ENCODE peak calls at places on chromosomes 5 and 9, in eight cellular contexts. One of them, this sample, is unnamed.

GRCh38 chr5:54663876-54664275 is 146.3 kb downstream of the SNX18 start:
- DNase-seq in mucosa of descending colon: no peak
- DNase-seq in AG09309: peak
- DNase-seq in hepatocyte: no peak
- DNase-seq in HFF-Myc: no peak
- DNase-seq in tibial artery: peak
- DNase-seq in coronary artery: no peak
- DNase-seq in fibroblast of pulmonary artery: peak
- DNase-seq in this sample: peak

GRCh38 chr9:78811562-78812276 is 514.8 kb downstream of the PSAT1 start:
- DNase-seq in tibial artery: no peak
- DNase-seq in hepatocyte: no peak
- DNase-seq in AG09309: no peak
- DNase-seq in HFF-Myc: no peak
- DNase-seq in fibroblast of pulmonary artery: peak
- DNase-seq in coronary artery: no peak
- DNase-seq in mucosa of descending colon: no peak
- DNase-seq in this sample: peak

GRCh38 chr9:130531670-130532069 is 47.7 kb upstream of the FUBP3 start:
- DNase-seq in HFF-Myc: no peak
- DNase-seq in tibial artery: no peak
- DNase-seq in AG09309: no peak
- DNase-seq in fibroblast of pulmonary artery: no peak
- DNase-seq in hepatocyte: no peak
- DNase-seq in coronary artery: no peak
- DNase-seq in mucosa of descending colon: no peak
- DNase-seq in this sample: no peak

GRCh38 chr9:16515207-16515606 is 355.3 kb downstream of the BNC2 start:
- DNase-seq in coronary artery: no peak
- DNase-seq in mucosa of descending colon: no peak
- DNase-seq in hepatocyte: peak
- DNase-seq in AG09309: no peak
- DNase-seq in tibial artery: no peak
- DNase-seq in fibroblast of pulmonary artery: no peak
- DNase-seq in HFF-Myc: no peak
- DNase-seq in this sample: no peak

GRCh38 chr5:11040345-11040744 is 279.3 kb upstream of the DAP start:
- DNase-seq in fibroblast of pulmonary artery: no peak
- DNase-seq in HFF-Myc: no peak
- DNase-seq in mucosa of descending colon: no peak
- DNase-seq in hepatocyte: no peak
- DNase-seq in tibial artery: no peak
- DNase-seq in coronary artery: no peak
- DNase-seq in AG09309: no peak
- DNase-seq in this sample: no peak

GRCh38 chr5:127338501-127338900 is 47.9 kb downstream of the MEGF10 start:
- DNase-seq in coronary artery: no peak
- DNase-seq in HFF-Myc: no peak
- DNase-seq in hepatocyte: no peak
- DNase-seq in fibroblast of pulmonary artery: no peak
- DNase-seq in tibial artery: no peak
- DNase-seq in mucosa of descending colon: no peak
- DNase-seq in AG09309: no peak
- DNase-seq in this sample: no peak

GRCh38 chr5:73446631-73447233 is 1.8 kb downstream of the FOXD1 start:
- DNase-seq in tibial artery: no peak
- DNase-seq in fibroblast of pulmonary artery: no peak
- DNase-seq in HFF-Myc: no peak
- DNase-seq in AG09309: no peak
- DNase-seq in mucosa of descending colon: peak
- DNase-seq in coronary artery: no peak
- DNase-seq in hepatocyte: no peak
- DNase-seq in this sample: no peak

GRCh38 chr5:127867006-127867788 is 164.0 kb downstream of the CCDC192 start:
- DNase-seq in fibroblast of pulmonary artery: no peak
- DNase-seq in coronary artery: no peak
- DNase-seq in tibial artery: no peak
- DNase-seq in AG09309: no peak
- DNase-seq in HFF-Myc: no peak
- DNase-seq in mucosa of descending colon: no peak
- DNase-seq in hepatocyte: no peak
- DNase-seq in this sample: no peak

GRCh38 chr9:79763861-79764260 is 192.1 kb downstream of the TLE4 start:
- DNase-seq in hepatocyte: no peak
- DNase-seq in coronary artery: no peak
- DNase-seq in mucosa of descending colon: no peak
- DNase-seq in AG09309: no peak
- DNase-seq in HFF-Myc: peak
- DNase-seq in tibial artery: no peak
- DNase-seq in fibroblast of pulmonary artery: peak
- DNase-seq in this sample: no peak

GRCh38 chr5:117682416-117682815 is 1107.8 kb upstream of the SEMA6A start:
- DNase-seq in hepatocyte: no peak
- DNase-seq in HFF-Myc: no peak
- DNase-seq in tibial artery: no peak
- DNase-seq in fibroblast of pulmonary artery: no peak
- DNase-seq in mucosa of descending colon: no peak
- DNase-seq in AG09309: no peak
- DNase-seq in coronary artery: no peak
- DNase-seq in this sample: no peak

GRCh38 chr5:10663531-10664183 is 97.4 kb downstream of the DAP start:
- DNase-seq in AG09309: peak
- DNase-seq in HFF-Myc: no peak
- DNase-seq in mucosa of descending colon: no peak
- DNase-seq in coronary artery: peak
- DNase-seq in fibroblast of pulmonary artery: peak
- DNase-seq in hepatocyte: peak
- DNase-seq in tibial artery: no peak
- DNase-seq in this sample: peak

GRCh38 chr5:136082390-136083193 is 50.1 kb upstream of the SMAD5 start:
- DNase-seq in AG09309: no peak
- DNase-seq in HFF-Myc: peak
- DNase-seq in coronary artery: peak
- DNase-seq in fibroblast of pulmonary artery: peak
- DNase-seq in hepatocyte: peak
- DNase-seq in mucosa of descending colon: no peak
- DNase-seq in tibial artery: peak
- DNase-seq in this sample: peak

GRCh38 chr9:27540537-27540936 is 10.9 kb upstream of the MOB3B start:
- DNase-seq in hepatocyte: no peak
- DNase-seq in fibroblast of pulmonary artery: peak
- DNase-seq in mucosa of descending colon: no peak
- DNase-seq in AG09309: no peak
- DNase-seq in tibial artery: no peak
- DNase-seq in HFF-Myc: no peak
- DNase-seq in coronary artery: no peak
- DNase-seq in this sample: peak

GRCh38 chr5:548256-548655 is 24.0 kb upstream of the SLC9A3 start:
- DNase-seq in mucosa of descending colon: peak
- DNase-seq in HFF-Myc: no peak
- DNase-seq in tibial artery: no peak
- DNase-seq in fibroblast of pulmonary artery: no peak
- DNase-seq in hepatocyte: no peak
- DNase-seq in coronary artery: no peak
- DNase-seq in AG09309: no peak
- DNase-seq in this sample: peak

GRCh38 chr5:133942589-133943474 is 25.6 kb downstream of the C5orf15 start:
- DNase-seq in hepatocyte: no peak
- DNase-seq in fibroblast of pulmonary artery: no peak
- DNase-seq in coronary artery: no peak
- DNase-seq in AG09309: no peak
- DNase-seq in mucosa of descending colon: no peak
- DNase-seq in tibial artery: peak
- DNase-seq in HFF-Myc: no peak
- DNase-seq in this sample: no peak

GRCh38 chr5:131765261-131765660 is 31.6 kb downstream of the FNIP1 start:
- DNase-seq in coronary artery: no peak
- DNase-seq in HFF-Myc: no peak
- DNase-seq in hepatocyte: no peak
- DNase-seq in AG09309: no peak
- DNase-seq in tibial artery: no peak
- DNase-seq in mucosa of descending colon: no peak
- DNase-seq in fibroblast of pulmonary artery: no peak
- DNase-seq in this sample: no peak

GRCh38 chr9:92138157-92138959 is 23.1 kb upstream of the SPTLC1 start:
- DNase-seq in coronary artery: no peak
- DNase-seq in AG09309: no peak
- DNase-seq in fibroblast of pulmonary artery: peak
- DNase-seq in mucosa of descending colon: peak
- DNase-seq in HFF-Myc: no peak
- DNase-seq in tibial artery: no peak
- DNase-seq in hepatocyte: peak
- DNase-seq in this sample: peak

GRCh38 chr5:127892467-127893207 is 189.4 kb downstream of the CCDC192 start:
- DNase-seq in fibroblast of pulmonary artery: peak
- DNase-seq in hepatocyte: no peak
- DNase-seq in mucosa of descending colon: no peak
- DNase-seq in tibial artery: no peak
- DNase-seq in coronary artery: no peak
- DNase-seq in AG09309: no peak
- DNase-seq in HFF-Myc: peak
- DNase-seq in this sample: peak

GRCh38 chr5:145838276-145838675 is 3.1 kb upstream of the PRELID2 start:
- DNase-seq in AG09309: no peak
- DNase-seq in coronary artery: no peak
- DNase-seq in HFF-Myc: no peak
- DNase-seq in fibroblast of pulmonary artery: no peak
- DNase-seq in hepatocyte: peak
- DNase-seq in tibial artery: no peak
- DNase-seq in mucosa of descending colon: no peak
- DNase-seq in this sample: no peak

GRCh38 chr9:91187965-91188344 is 173.8 kb downstream of the AUH start:
- DNase-seq in AG09309: peak
- DNase-seq in mucosa of descending colon: peak
- DNase-seq in hepatocyte: no peak
- DNase-seq in HFF-Myc: no peak
- DNase-seq in fibroblast of pulmonary artery: peak
- DNase-seq in tibial artery: peak
- DNase-seq in coronary artery: peak
- DNase-seq in this sample: peak

GRCh38 chr5:68173007-68173406 is 42.5 kb upstream of the PIK3R1 start:
- DNase-seq in AG09309: no peak
- DNase-seq in hepatocyte: no peak
- DNase-seq in tibial artery: no peak
- DNase-seq in coronary artery: no peak
- DNase-seq in mucosa of descending colon: no peak
- DNase-seq in fibroblast of pulmonary artery: peak
- DNase-seq in HFF-Myc: no peak
- DNase-seq in this sample: peak

GRCh38 chr5:68176253-68176652 is 39.3 kb upstream of the PIK3R1 start:
- DNase-seq in HFF-Myc: no peak
- DNase-seq in AG09309: no peak
- DNase-seq in mucosa of descending colon: no peak
- DNase-seq in hepatocyte: no peak
- DNase-seq in coronary artery: no peak
- DNase-seq in tibial artery: no peak
- DNase-seq in fibroblast of pulmonary artery: no peak
- DNase-seq in this sample: no peak

GRCh38 chr5:68169898-68170297 is 45.7 kb upstream of the PIK3R1 start:
- DNase-seq in coronary artery: no peak
- DNase-seq in AG09309: no peak
- DNase-seq in mucosa of descending colon: no peak
- DNase-seq in fibroblast of pulmonary artery: peak
- DNase-seq in hepatocyte: no peak
- DNase-seq in tibial artery: no peak
- DNase-seq in HFF-Myc: no peak
- DNase-seq in this sample: no peak

GRCh38 chr5:68171101-68171558 is 44.4 kb upstream of the PIK3R1 start:
- DNase-seq in hepatocyte: peak
- DNase-seq in coronary artery: peak
- DNase-seq in AG09309: no peak
- DNase-seq in fibroblast of pulmonary artery: peak
- DNase-seq in mucosa of descending colon: no peak
- DNase-seq in tibial artery: peak
- DNase-seq in HFF-Myc: no peak
- DNase-seq in this sample: peak

GRCh38 chr5:68172314-68172713 is 43.2 kb upstream of the PIK3R1 start:
- DNase-seq in mucosa of descending colon: no peak
- DNase-seq in fibroblast of pulmonary artery: no peak
- DNase-seq in coronary artery: no peak
- DNase-seq in tibial artery: no peak
- DNase-seq in HFF-Myc: no peak
- DNase-seq in hepatocyte: no peak
- DNase-seq in AG09309: no peak
- DNase-seq in this sample: no peak
- H3K4me3 ChIP-seq in mucosa of descending colon: no peak
- H3K4me3 ChIP-seq in fibroblast of pulmonary artery: no peak
- H3K4me3 ChIP-seq in coronary artery: no peak
- H3K4me3 ChIP-seq in tibial artery: no peak
- H3K4me3 ChIP-seq in HFF-Myc: no peak
- H3K4me3 ChIP-seq in hepatocyte: no peak
- H3K4me3 ChIP-seq in AG09309: no peak
- H3K4me3 ChIP-seq in this sample: no peak

GRCh38 chr5:38780950-38781349 is 64.9 kb upstream of the OSMR start:
- DNase-seq in AG09309: no peak
- DNase-seq in mucosa of descending colon: no peak
- DNase-seq in fibroblast of pulmonary artery: peak
- DNase-seq in coronary artery: no peak
- DNase-seq in HFF-Myc: peak
- DNase-seq in tibial artery: peak
- DNase-seq in hepatocyte: peak
- DNase-seq in this sample: peak
- TF ChIP-seq CTCF in AG09309: no peak
- TF ChIP-seq CTCF in mucosa of descending colon: no peak
- TF ChIP-seq CTCF in fibroblast of pulmonary artery: peak
- TF ChIP-seq CTCF in coronary artery: no peak
- TF ChIP-seq CTCF in HFF-Myc: peak
- TF ChIP-seq CTCF in tibial artery: no peak
- TF ChIP-seq CTCF in hepatocyte: no peak
- TF ChIP-seq CTCF in this sample: peak

GRCh38 chr5:88727705-88728313 is 155.2 kb downstream of the MEF2C start:
- DNase-seq in coronary artery: no peak
- DNase-seq in mucosa of descending colon: no peak
- DNase-seq in hepatocyte: peak
- DNase-seq in fibroblast of pulmonary artery: peak
- DNase-seq in tibial artery: no peak
- DNase-seq in AG09309: no peak
- DNase-seq in HFF-Myc: no peak
- DNase-seq in this sample: peak

GRCh38 chr5:88724201-88724600 is 158.8 kb downstream of the MEF2C start:
- DNase-seq in fibroblast of pulmonary artery: peak
- DNase-seq in mucosa of descending colon: no peak
- DNase-seq in AG09309: no peak
- DNase-seq in tibial artery: no peak
- DNase-seq in hepatocyte: peak
- DNase-seq in HFF-Myc: no peak
- DNase-seq in coronary artery: no peak
- DNase-seq in this sample: no peak

GRCh38 chr5:88719434-88719833 is 163.6 kb downstream of the MEF2C start:
- DNase-seq in AG09309: no peak
- DNase-seq in fibroblast of pulmonary artery: no peak
- DNase-seq in HFF-Myc: no peak
- DNase-seq in hepatocyte: no peak
- DNase-seq in mucosa of descending colon: no peak
- DNase-seq in coronary artery: no peak
- DNase-seq in tibial artery: no peak
- DNase-seq in this sample: no peak

GRCh38 chr5:88722546-88722945 is 160.4 kb downstream of the MEF2C start:
- DNase-seq in HFF-Myc: no peak
- DNase-seq in tibial artery: no peak
- DNase-seq in hepatocyte: no peak
- DNase-seq in AG09309: no peak
- DNase-seq in coronary artery: no peak
- DNase-seq in mucosa of descending colon: no peak
- DNase-seq in fibroblast of pulmonary artery: no peak
- DNase-seq in this sample: no peak
- H3K4me3 ChIP-seq in HFF-Myc: no peak
- H3K4me3 ChIP-seq in tibial artery: no peak
- H3K4me3 ChIP-seq in hepatocyte: no peak
- H3K4me3 ChIP-seq in AG09309: no peak
- H3K4me3 ChIP-seq in coronary artery: no peak
- H3K4me3 ChIP-seq in mucosa of descending colon: no peak
- H3K4me3 ChIP-seq in fibroblast of pulmonary artery: no peak
- H3K4me3 ChIP-seq in this sample: no peak

GRCh38 chr9:136268318-136268717 is 22.7 kb upstream of the QSOX2 start:
- DNase-seq in coronary artery: no peak
- DNase-seq in tibial artery: no peak
- DNase-seq in mucosa of descending colon: no peak
- DNase-seq in HFF-Myc: no peak
- DNase-seq in fibroblast of pulmonary artery: no peak
- DNase-seq in AG09309: no peak
- DNase-seq in hepatocyte: peak
- DNase-seq in this sample: no peak
- TF ChIP-seq CTCF in coronary artery: no peak
- TF ChIP-seq CTCF in tibial artery: no peak
- TF ChIP-seq CTCF in mucosa of descending colon: no peak
- TF ChIP-seq CTCF in HFF-Myc: no peak
- TF ChIP-seq CTCF in fibroblast of pulmonary artery: no peak
- TF ChIP-seq CTCF in AG09309: peak
- TF ChIP-seq CTCF in hepatocyte: no peak
- TF ChIP-seq CTCF in this sample: no peak

This sample was measured in AG10803.